ENCODE peak calls at places on chromosomes 7 and 10, in ten cellular contexts. J is lower leg skin, O is EH, Y is choroid plexus epithelial cell, X is mucosa of descending colon, C is Peyer's patch, W is ovary, R is AG09319, E is psoas muscle, P is H4. F is an unnamed sample.

GRCh38 chr7:88835147-88835728 is 39.7 kb upstream of the TEX47 start:
- DNase-seq in J (no peak), O (peak), Y (peak), X (no peak), C (no peak), W (no peak), R (no peak), E (no peak), P (peak), F (peak)

GRCh38 chr10:97066877-97067555 is 118.7 kb downstream of the SLIT1 start:
- DNase-seq in J (no peak), O (no peak), Y (no peak), X (no peak), C (no peak), W (no peak), R (no peak), E (peak), P (no peak), F (no peak)

GRCh38 chr7:148621563-148621962 is 31.0 kb downstream of the C7orf33 start:
- DNase-seq in J (no peak), O (no peak), Y (no peak), X (no peak), C (no peak), W (no peak), R (no peak), E (no peak), P (no peak), F (no peak)

GRCh38 chr7:134616611-134617010 is 30.0 kb upstream of the BPGM start:
- DNase-seq in J (no peak), O (no peak), Y (no peak), X (no peak), C (no peak), W (no peak), R (no peak), E (no peak), P (no peak), F (no peak)

GRCh38 chr7:149147072-149147729 is at the start of gene ZNF398:
- DNase-seq in J (peak), O (peak), Y (peak), X (peak), C (peak), W (peak), R (peak), E (peak), P (peak), F (peak)

GRCh38 chr7:74040101-74040790 is 12.3 kb downstream of the ELN start:
- DNase-seq in J (no peak), O (no peak), Y (no peak), X (peak), C (no peak), W (no peak), R (no peak), E (peak), P (no peak), F (peak)

GRCh38 chr10:97600616-97601015 is 11.1 kb downstream of the C10orf62 start:
- DNase-seq in J (no peak), O (no peak), Y (no peak), X (no peak), C (no peak), W (no peak), R (no peak), E (no peak), P (no peak), F (no peak)

GRCh38 chr10:97822261-97822687 is 27.4 kb upstream of the GOLGA7B start:
- DNase-seq in J (no peak), O (no peak), Y (no peak), X (no peak), C (no peak), W (no peak), R (no peak), E (peak), P (no peak), F (no peak)

F was measured in BE2C.